ENCODE peak calls at places on chromosomes 12 and 14, in four cellular contexts. One of them, this sample, is unnamed.

GRCh38 chr12:130780325-130780724 is 58.7 kb downstream of the STX2 start:
- DNase-seq in WERI-Rb-1: no peak
- DNase-seq in effector memory CD4-positive, alpha-beta T cell: no peak
- DNase-seq in choroid plexus epithelial cell: no peak
- DNase-seq in this sample: no peak

GRCh38 chr12:52630104-52630500 is 11.7 kb upstream of the KRT73 start:
- DNase-seq in WERI-Rb-1: no peak
- DNase-seq in effector memory CD4-positive, alpha-beta T cell: no peak
- DNase-seq in choroid plexus epithelial cell: no peak
- DNase-seq in this sample: no peak

GRCh38 chr12:90836689-90837088 is 118.3 kb downstream of the CCER1 start:
- DNase-seq in WERI-Rb-1: no peak
- DNase-seq in effector memory CD4-positive, alpha-beta T cell: no peak
- DNase-seq in choroid plexus epithelial cell: no peak
- DNase-seq in this sample: no peak

GRCh38 chr14:99242238-99242637 is 29.8 kb downstream of the BCL11B start:
- DNase-seq in WERI-Rb-1: no peak
- DNase-seq in effector memory CD4-positive, alpha-beta T cell: no peak
- DNase-seq in choroid plexus epithelial cell: no peak
- DNase-seq in this sample: no peak

GRCh38 chr12:81759215-81759991 is at the start of gene PPFIA2:
- DNase-seq in WERI-Rb-1: peak
- DNase-seq in effector memory CD4-positive, alpha-beta T cell: no peak
- DNase-seq in choroid plexus epithelial cell: peak
- DNase-seq in this sample: peak

GRCh38 chr14:91163316-91163715 is 49.4 kb downstream of the DGLUCY start:
- DNase-seq in WERI-Rb-1: no peak
- DNase-seq in effector memory CD4-positive, alpha-beta T cell: no peak
- DNase-seq in choroid plexus epithelial cell: no peak
- DNase-seq in this sample: no peak

GRCh38 chr14:91925727-91926121 is 21.8 kb downstream of the FBLN5 start:
- DNase-seq in WERI-Rb-1: no peak
- DNase-seq in effector memory CD4-positive, alpha-beta T cell: no peak
- DNase-seq in choroid plexus epithelial cell: no peak
- DNase-seq in this sample: no peak

GRCh38 chr14:95123895-95124579 is 33.3 kb downstream of the DICER1 start:
- DNase-seq in WERI-Rb-1: no peak
- DNase-seq in effector memory CD4-positive, alpha-beta T cell: no peak
- DNase-seq in choroid plexus epithelial cell: no peak
- DNase-seq in this sample: no peak

GRCh38 chr12:46959484-46959883 is 119.9 kb upstream of the PCED1B start:
- DNase-seq in WERI-Rb-1: no peak
- DNase-seq in effector memory CD4-positive, alpha-beta T cell: no peak
- DNase-seq in choroid plexus epithelial cell: peak
- DNase-seq in this sample: no peak

GRCh38 chr14:94109915-94110250 is 653 bp upstream of the IFI27 start:
- DNase-seq in WERI-Rb-1: no peak
- DNase-seq in effector memory CD4-positive, alpha-beta T cell: no peak
- DNase-seq in choroid plexus epithelial cell: no peak
- DNase-seq in this sample: no peak

GRCh38 chr12:2415568-2415944 is 362.8 kb downstream of the CACNA1C start:
- DNase-seq in WERI-Rb-1: no peak
- DNase-seq in effector memory CD4-positive, alpha-beta T cell: no peak
- DNase-seq in choroid plexus epithelial cell: no peak
- DNase-seq in this sample: no peak

DNA sequence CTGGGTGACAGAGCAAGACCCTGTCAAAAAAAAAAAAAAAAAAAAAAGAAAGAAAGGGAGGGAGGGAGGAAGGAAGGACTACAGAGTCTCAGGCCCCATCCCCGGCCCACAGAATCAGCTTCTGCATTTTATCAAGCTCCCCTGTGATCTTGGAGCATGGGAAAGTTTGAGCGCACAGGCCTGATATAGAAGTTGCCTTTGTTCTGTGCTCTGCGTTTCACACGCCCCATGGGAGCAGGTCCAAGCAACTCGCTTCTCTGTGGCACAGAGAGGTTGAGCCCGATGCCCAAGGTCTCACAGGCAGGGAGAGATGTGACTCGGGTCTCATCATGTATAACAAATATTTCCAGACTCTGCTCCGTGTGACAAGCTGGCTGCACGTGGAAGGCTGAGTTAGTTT is 101.7 kb downstream of the PHETA1 start:
- DNase-seq in WERI-Rb-1: no peak
- DNase-seq in effector memory CD4-positive, alpha-beta T cell: no peak
- DNase-seq in choroid plexus epithelial cell: no peak
- DNase-seq in this sample: no peak
- H3K4me3 ChIP-seq in WERI-Rb-1: no peak
- H3K4me3 ChIP-seq in effector memory CD4-positive, alpha-beta T cell: no peak
- H3K4me3 ChIP-seq in choroid plexus epithelial cell: no peak
- H3K4me3 ChIP-seq in this sample: no peak

GRCh38 chr12:121810833-121811433 is 7.1 kb downstream of the SETD1B start:
- DNase-seq in WERI-Rb-1: no peak
- DNase-seq in effector memory CD4-positive, alpha-beta T cell: no peak
- DNase-seq in choroid plexus epithelial cell: no peak
- DNase-seq in this sample: no peak
- H3K4me3 ChIP-seq in WERI-Rb-1: no peak
- H3K4me3 ChIP-seq in effector memory CD4-positive, alpha-beta T cell: peak
- H3K4me3 ChIP-seq in choroid plexus epithelial cell: peak
- H3K4me3 ChIP-seq in this sample: peak

GRCh38 chr14:33705521-33705920 is 245.4 kb downstream of the EGLN3 start:
- DNase-seq in WERI-Rb-1: no peak
- DNase-seq in effector memory CD4-positive, alpha-beta T cell: no peak
- DNase-seq in choroid plexus epithelial cell: no peak
- DNase-seq in this sample: no peak
- H3K4me3 ChIP-seq in WERI-Rb-1: no peak
- H3K4me3 ChIP-seq in effector memory CD4-positive, alpha-beta T cell: no peak
- H3K4me3 ChIP-seq in choroid plexus epithelial cell: no peak
- H3K4me3 ChIP-seq in this sample: no peak

DNA sequence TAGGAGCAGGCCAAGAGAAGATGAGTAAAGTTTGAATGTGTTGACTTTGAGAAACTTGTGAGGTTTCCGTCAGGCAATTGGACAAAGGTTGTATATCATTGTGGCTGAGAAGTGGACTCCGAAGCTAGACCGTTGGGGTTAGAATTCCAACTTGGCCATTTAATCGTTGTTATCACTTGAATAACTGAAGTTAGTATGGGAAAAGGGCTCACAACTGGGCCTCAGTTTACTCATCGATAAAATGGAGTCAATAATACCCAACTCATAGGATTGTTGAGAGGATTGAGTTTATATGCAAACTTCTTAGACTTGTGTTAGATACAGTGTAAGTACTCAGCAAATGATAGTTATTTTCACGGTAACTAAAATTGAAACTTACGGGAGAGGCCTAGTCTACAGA is 846 bp downstream of the SLIRP start:
- DNase-seq in WERI-Rb-1: no peak
- DNase-seq in effector memory CD4-positive, alpha-beta T cell: no peak
- DNase-seq in choroid plexus epithelial cell: no peak
- DNase-seq in this sample: no peak
- H3K4me3 ChIP-seq in WERI-Rb-1: peak
- H3K4me3 ChIP-seq in effector memory CD4-positive, alpha-beta T cell: peak
- H3K4me3 ChIP-seq in choroid plexus epithelial cell: peak
- H3K4me3 ChIP-seq in this sample: peak

GRCh38 chr14:60651051-60651935 is 2.0 kb upstream of the SIX1 start:
- DNase-seq in WERI-Rb-1: peak
- DNase-seq in effector memory CD4-positive, alpha-beta T cell: no peak
- DNase-seq in choroid plexus epithelial cell: no peak
- DNase-seq in this sample: no peak

GRCh38 chr14:60651936-60652673 is 2.8 kb upstream of the SIX1 start:
- DNase-seq in WERI-Rb-1: no peak
- DNase-seq in effector memory CD4-positive, alpha-beta T cell: no peak
- DNase-seq in choroid plexus epithelial cell: no peak
- DNase-seq in this sample: no peak

GRCh38 chr14:60648934-60649814 is at the start of gene SIX1:
- DNase-seq in WERI-Rb-1: peak
- DNase-seq in effector memory CD4-positive, alpha-beta T cell: no peak
- DNase-seq in choroid plexus epithelial cell: peak
- DNase-seq in this sample: peak

GRCh38 chr14:60649815-60650381 is 621 bp upstream of the SIX1 start:
- DNase-seq in WERI-Rb-1: peak
- DNase-seq in effector memory CD4-positive, alpha-beta T cell: no peak
- DNase-seq in choroid plexus epithelial cell: peak
- DNase-seq in this sample: no peak

GRCh38 chr14:60650382-60650961 is 1.2 kb upstream of the SIX1 start:
- DNase-seq in WERI-Rb-1: peak
- DNase-seq in effector memory CD4-positive, alpha-beta T cell: no peak
- DNase-seq in choroid plexus epithelial cell: peak
- DNase-seq in this sample: no peak
- H3K4me3 ChIP-seq in WERI-Rb-1: peak
- H3K4me3 ChIP-seq in effector memory CD4-positive, alpha-beta T cell: no peak
- H3K4me3 ChIP-seq in choroid plexus epithelial cell: peak
- H3K4me3 ChIP-seq in this sample: peak

DNA sequence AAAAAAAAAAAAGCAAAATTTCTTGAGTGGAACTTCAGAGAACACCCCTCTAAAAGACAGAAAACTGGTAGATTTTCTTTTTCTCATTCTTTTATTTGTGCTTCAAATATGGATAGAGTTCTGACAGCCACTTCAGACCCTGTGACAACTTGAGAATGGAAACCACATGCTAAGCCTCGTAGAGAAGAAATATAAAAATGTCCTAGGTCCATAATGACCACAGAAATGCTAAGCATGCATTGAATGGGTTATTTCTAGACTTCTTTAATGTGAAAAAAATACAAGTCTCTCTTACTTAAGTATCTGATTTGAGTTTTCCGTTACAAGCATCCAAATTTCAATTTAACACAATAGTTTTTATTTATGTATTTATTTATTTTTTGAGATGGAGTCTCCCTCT is 28.3 kb upstream of the DIO2 start:
- DNase-seq in WERI-Rb-1: no peak
- DNase-seq in effector memory CD4-positive, alpha-beta T cell: no peak
- DNase-seq in choroid plexus epithelial cell: peak
- DNase-seq in this sample: no peak
- H3K4me3 ChIP-seq in WERI-Rb-1: no peak
- H3K4me3 ChIP-seq in effector memory CD4-positive, alpha-beta T cell: no peak
- H3K4me3 ChIP-seq in choroid plexus epithelial cell: no peak
- H3K4me3 ChIP-seq in this sample: no peak

GRCh38 chr14:68815288-68816182 is 22.7 kb upstream of the ZFP36L1 start:
- DNase-seq in WERI-Rb-1: no peak
- DNase-seq in effector memory CD4-positive, alpha-beta T cell: no peak
- DNase-seq in choroid plexus epithelial cell: no peak
- DNase-seq in this sample: peak
- H3K4me3 ChIP-seq in WERI-Rb-1: peak
- H3K4me3 ChIP-seq in effector memory CD4-positive, alpha-beta T cell: peak
- H3K4me3 ChIP-seq in choroid plexus epithelial cell: no peak
- H3K4me3 ChIP-seq in this sample: peak

This sample was measured in tibial artery.